ENCODE peak calls at places on chromosomes 16 and 17, in seven cellular contexts. One of them, this sample, is unnamed.

GRCh38 chr16:69520800-69521602 is 44.8 kb upstream of the NFAT5 start:
- DNase-seq in suprapubic skin: no peak
- DNase-seq in spleen: no peak
- DNase-seq in breast epithelium: no peak
- DNase-seq in sigmoid colon: no peak
- DNase-seq in HepG2: peak; percentile 92
- DNase-seq in GM12878: peak; percentile 65
- DNase-seq in this sample: no peak

GRCh38 chr16:86396318-86396882 is 113.9 kb upstream of the FOXF1 start:
- DNase-seq in suprapubic skin: no peak
- DNase-seq in spleen: no peak
- DNase-seq in breast epithelium: no peak
- DNase-seq in sigmoid colon: peak; percentile 91
- DNase-seq in HepG2: no peak
- DNase-seq in GM12878: no peak
- DNase-seq in this sample: no peak

GRCh38 chr16:74501484-74502479 is 80.5 kb upstream of the CLEC18B start:
- DNase-seq in suprapubic skin: no peak
- DNase-seq in spleen: no peak
- DNase-seq in breast epithelium: no peak
- DNase-seq in sigmoid colon: no peak
- DNase-seq in HepG2: no peak
- DNase-seq in GM12878: no peak
- DNase-seq in this sample: no peak

GRCh38 chr17:27596571-27597187 is 34.3 kb upstream of the LGALS9 start:
- DNase-seq in suprapubic skin: no peak
- DNase-seq in spleen: no peak
- DNase-seq in breast epithelium: no peak
- DNase-seq in sigmoid colon: no peak
- DNase-seq in HepG2: no peak
- DNase-seq in GM12878: no peak
- DNase-seq in this sample: no peak

GRCh38 chr17:4220655-4221054 is 43.1 kb downstream of the ANKFY1 start:
- DNase-seq in suprapubic skin: no peak
- DNase-seq in spleen: no peak
- DNase-seq in breast epithelium: no peak
- DNase-seq in sigmoid colon: peak; percentile 93
- DNase-seq in HepG2: no peak
- DNase-seq in GM12878: no peak
- DNase-seq in this sample: no peak

GRCh38 chr17:41505836-41506767 is 690 bp upstream of the KRT13 start:
- DNase-seq in suprapubic skin: no peak
- DNase-seq in spleen: no peak
- DNase-seq in breast epithelium: no peak
- DNase-seq in sigmoid colon: no peak
- DNase-seq in HepG2: no peak
- DNase-seq in GM12878: no peak
- DNase-seq in this sample: no peak

GRCh38 chr17:82020874-82021727 is 1.6 kb downstream of the CENPX start:
- DNase-seq in suprapubic skin: no peak
- DNase-seq in spleen: no peak
- DNase-seq in breast epithelium: peak; percentile 81
- DNase-seq in sigmoid colon: peak; percentile 89
- DNase-seq in HepG2: peak; percentile 86
- DNase-seq in GM12878: no peak
- DNase-seq in this sample: no peak

GRCh38 chr16:58678269-58678668 is 6.3 kb downstream of the SLC38A7 start:
- DNase-seq in suprapubic skin: no peak
- DNase-seq in spleen: no peak
- DNase-seq in breast epithelium: no peak
- DNase-seq in sigmoid colon: peak; percentile 25
- DNase-seq in HepG2: no peak
- DNase-seq in GM12878: no peak
- DNase-seq in this sample: no peak

GRCh38 chr16:47461598-47462266 is 601 bp downstream of the PHKB start:
- DNase-seq in suprapubic skin: no peak
- DNase-seq in spleen: no peak
- DNase-seq in breast epithelium: no peak
- DNase-seq in sigmoid colon: no peak
- DNase-seq in HepG2: peak; percentile 68
- DNase-seq in GM12878: no peak
- DNase-seq in this sample: no peak

GRCh38 chr17:8016632-8017424 is 14.4 kb downstream of the GUCY2D start:
- DNase-seq in suprapubic skin: no peak
- DNase-seq in spleen: peak; percentile 81
- DNase-seq in breast epithelium: no peak
- DNase-seq in sigmoid colon: peak; percentile 68
- DNase-seq in HepG2: no peak
- DNase-seq in GM12878: no peak
- DNase-seq in this sample: peak; percentile 90
- TF ChIP-seq CTCF in suprapubic skin: peak; percentile 31
- TF ChIP-seq CTCF in spleen: peak; percentile 88
- TF ChIP-seq CTCF in breast epithelium: peak; percentile 72
- TF ChIP-seq CTCF in sigmoid colon: peak; percentile 17
- TF ChIP-seq CTCF in HepG2: peak; percentile 74
- TF ChIP-seq CTCF in GM12878: peak; percentile 63
- TF ChIP-seq CTCF in this sample: peak; percentile 50

DNA sequence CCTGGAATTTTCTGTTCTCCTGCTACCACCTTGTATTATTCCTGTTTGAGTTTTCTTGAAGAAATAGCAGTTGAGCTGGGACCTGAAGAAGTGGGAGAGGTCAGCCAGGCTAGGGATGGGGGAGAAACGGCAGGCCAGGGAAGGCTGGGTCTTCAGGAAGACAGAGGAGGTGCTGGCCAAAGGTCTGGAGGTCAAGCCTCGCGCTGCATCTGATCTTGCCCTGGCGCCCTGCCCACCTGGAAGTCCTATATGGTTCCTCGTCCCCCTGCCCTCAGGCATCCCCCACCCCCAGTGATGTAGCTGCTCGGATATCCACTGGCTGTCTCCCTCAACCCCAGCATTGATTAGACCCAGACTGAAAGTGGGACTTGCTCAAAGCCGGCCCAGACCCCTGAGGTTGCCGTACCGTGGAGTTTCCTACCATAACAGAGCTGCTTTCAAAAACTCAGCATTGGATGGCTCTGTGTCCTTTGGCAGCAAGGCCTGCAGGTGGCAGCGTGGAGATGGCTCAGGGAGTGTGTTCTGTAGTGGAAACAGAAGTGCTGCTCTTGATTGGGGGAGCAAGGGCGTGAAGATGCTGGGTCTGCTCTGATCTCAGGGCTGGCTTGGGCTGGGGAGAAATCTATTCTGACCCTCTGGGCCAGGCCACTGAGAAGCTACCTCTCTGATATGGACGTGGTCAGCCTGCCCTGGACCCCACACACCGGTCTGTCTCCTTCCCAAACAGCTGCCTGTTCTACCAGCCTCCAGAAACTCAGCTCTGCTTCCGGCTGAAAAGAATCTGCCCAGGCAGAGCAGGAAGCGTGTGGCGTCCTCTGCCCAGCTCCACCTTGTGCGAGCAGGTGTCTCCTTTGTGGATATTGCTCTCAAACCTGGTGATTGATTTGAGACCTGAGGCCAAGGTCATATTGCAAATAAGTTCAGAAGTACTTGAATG is 107.0 kb upstream of the CACNG5 start:
- DNase-seq in suprapubic skin: no peak
- DNase-seq in spleen: peak; percentile 81
- DNase-seq in breast epithelium: no peak
- DNase-seq in sigmoid colon: peak; percentile 68
- DNase-seq in HepG2: peak; percentile 47
- DNase-seq in GM12878: no peak
- DNase-seq in this sample: no peak
- TF ChIP-seq POLR2AphosphoS5 in suprapubic skin: no peak
- TF ChIP-seq POLR2AphosphoS5 in spleen: no peak
- TF ChIP-seq POLR2AphosphoS5 in breast epithelium: no peak
- TF ChIP-seq POLR2AphosphoS5 in sigmoid colon: no peak
- TF ChIP-seq POLR2AphosphoS5 in HepG2: no peak
- TF ChIP-seq POLR2AphosphoS5 in GM12878: no peak
- TF ChIP-seq POLR2AphosphoS5 in this sample: no peak

GRCh38 chr17:31722251-31723056 is 136.6 kb downstream of the COPRS start:
- DNase-seq in suprapubic skin: no peak
- DNase-seq in spleen: no peak
- DNase-seq in breast epithelium: no peak
- DNase-seq in sigmoid colon: no peak
- DNase-seq in HepG2: no peak
- DNase-seq in GM12878: no peak
- DNase-seq in this sample: no peak
- TF ChIP-seq POLR2A in suprapubic skin: no peak
- TF ChIP-seq POLR2A in spleen: no peak
- TF ChIP-seq POLR2A in breast epithelium: no peak
- TF ChIP-seq POLR2A in sigmoid colon: no peak
- TF ChIP-seq POLR2A in HepG2: no peak
- TF ChIP-seq POLR2A in GM12878: no peak
- TF ChIP-seq POLR2A in this sample: no peak

DNA sequence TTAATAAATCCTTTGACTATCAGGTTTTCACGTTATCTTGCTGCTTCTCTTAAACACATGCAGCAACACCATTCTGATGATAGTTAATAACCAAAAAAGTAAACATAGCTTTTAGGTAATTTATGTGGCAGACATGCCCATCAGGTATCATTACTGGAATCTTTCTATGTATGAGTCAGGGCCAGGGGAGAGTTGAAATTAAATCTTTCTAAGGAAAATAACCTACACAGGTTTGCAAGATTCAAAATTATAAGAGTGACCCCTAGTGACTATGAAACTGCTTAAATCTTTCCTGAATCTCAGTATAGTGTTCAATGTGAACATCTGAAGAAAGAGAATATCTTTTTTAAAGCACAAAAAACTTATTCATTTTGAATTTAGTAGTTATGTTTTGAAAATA is 666.6 kb downstream of the CDH11 start:
- DNase-seq in suprapubic skin: no peak
- DNase-seq in spleen: no peak
- DNase-seq in breast epithelium: no peak
- DNase-seq in sigmoid colon: no peak
- DNase-seq in HepG2: no peak
- DNase-seq in GM12878: no peak
- DNase-seq in this sample: no peak
- TF ChIP-seq CTCF in suprapubic skin: no peak
- TF ChIP-seq CTCF in spleen: no peak
- TF ChIP-seq CTCF in breast epithelium: no peak
- TF ChIP-seq CTCF in sigmoid colon: no peak
- TF ChIP-seq CTCF in HepG2: peak; percentile 9
- TF ChIP-seq CTCF in GM12878: no peak
- TF ChIP-seq CTCF in this sample: no peak

DNA sequence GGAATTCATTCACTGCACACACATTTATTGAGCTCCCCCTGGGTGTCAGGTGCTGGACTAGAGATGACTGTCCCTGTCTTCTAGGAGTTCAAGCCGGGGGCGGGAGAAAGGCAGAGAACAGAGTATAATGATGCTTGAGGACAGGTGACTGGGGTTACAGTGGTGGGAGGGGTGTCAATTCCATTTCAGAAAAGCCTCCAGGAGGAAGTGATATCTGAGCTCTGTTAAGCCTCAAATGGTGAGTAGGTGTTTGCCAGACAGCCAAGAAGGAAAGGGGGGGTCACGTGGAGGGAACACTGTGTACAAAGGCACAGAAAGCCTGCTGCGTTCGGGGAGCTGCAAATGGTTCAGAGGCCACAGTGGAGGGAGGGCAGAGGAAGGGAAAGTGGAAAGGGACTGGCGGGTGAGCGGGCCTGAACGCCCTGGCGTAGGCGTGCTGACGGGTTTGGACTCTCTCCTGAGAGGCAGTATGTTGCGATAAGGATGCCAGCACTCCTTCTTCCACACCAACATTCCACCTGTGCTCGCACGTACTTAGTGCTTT is 9.7 kb upstream of the NXPH3 start:
- DNase-seq in suprapubic skin: no peak
- DNase-seq in spleen: peak; percentile 58
- DNase-seq in breast epithelium: peak; percentile 66
- DNase-seq in sigmoid colon: peak; percentile 98
- DNase-seq in HepG2: no peak
- DNase-seq in GM12878: no peak
- DNase-seq in this sample: no peak
- TF ChIP-seq POLR2AphosphoS5 in suprapubic skin: no peak
- TF ChIP-seq POLR2AphosphoS5 in spleen: no peak
- TF ChIP-seq POLR2AphosphoS5 in breast epithelium: peak; percentile 91
- TF ChIP-seq POLR2AphosphoS5 in sigmoid colon: peak; percentile 95
- TF ChIP-seq POLR2AphosphoS5 in HepG2: no peak
- TF ChIP-seq POLR2AphosphoS5 in GM12878: no peak
- TF ChIP-seq POLR2AphosphoS5 in this sample: peak; percentile 76

GRCh38 chr16:1938910-1939309 is 4.1 kb downstream of the MSRB1 start:
- DNase-seq in suprapubic skin: no peak
- DNase-seq in spleen: no peak
- DNase-seq in breast epithelium: no peak
- DNase-seq in sigmoid colon: no peak
- DNase-seq in HepG2: no peak
- DNase-seq in GM12878: no peak
- DNase-seq in this sample: no peak

GRCh38 chr16:1941924-1942809 is 832 bp downstream of the MSRB1 start:
- DNase-seq in suprapubic skin: peak; percentile 71
- DNase-seq in spleen: peak; percentile 87
- DNase-seq in breast epithelium: no peak
- DNase-seq in sigmoid colon: peak; percentile 75
- DNase-seq in HepG2: no peak
- DNase-seq in GM12878: no peak
- DNase-seq in this sample: no peak

GRCh38 chr16:1938316-1938715 is 4.7 kb downstream of the MSRB1 start:
- DNase-seq in suprapubic skin: no peak
- DNase-seq in spleen: no peak
- DNase-seq in breast epithelium: no peak
- DNase-seq in sigmoid colon: no peak
- DNase-seq in HepG2: no peak
- DNase-seq in GM12878: no peak
- DNase-seq in this sample: no peak

GRCh38 chr16:1941162-1941923 is 1.7 kb downstream of the MSRB1 start:
- DNase-seq in suprapubic skin: no peak
- DNase-seq in spleen: no peak
- DNase-seq in breast epithelium: no peak
- DNase-seq in sigmoid colon: no peak
- DNase-seq in HepG2: peak; percentile 85
- DNase-seq in GM12878: no peak
- DNase-seq in this sample: no peak

DNA sequence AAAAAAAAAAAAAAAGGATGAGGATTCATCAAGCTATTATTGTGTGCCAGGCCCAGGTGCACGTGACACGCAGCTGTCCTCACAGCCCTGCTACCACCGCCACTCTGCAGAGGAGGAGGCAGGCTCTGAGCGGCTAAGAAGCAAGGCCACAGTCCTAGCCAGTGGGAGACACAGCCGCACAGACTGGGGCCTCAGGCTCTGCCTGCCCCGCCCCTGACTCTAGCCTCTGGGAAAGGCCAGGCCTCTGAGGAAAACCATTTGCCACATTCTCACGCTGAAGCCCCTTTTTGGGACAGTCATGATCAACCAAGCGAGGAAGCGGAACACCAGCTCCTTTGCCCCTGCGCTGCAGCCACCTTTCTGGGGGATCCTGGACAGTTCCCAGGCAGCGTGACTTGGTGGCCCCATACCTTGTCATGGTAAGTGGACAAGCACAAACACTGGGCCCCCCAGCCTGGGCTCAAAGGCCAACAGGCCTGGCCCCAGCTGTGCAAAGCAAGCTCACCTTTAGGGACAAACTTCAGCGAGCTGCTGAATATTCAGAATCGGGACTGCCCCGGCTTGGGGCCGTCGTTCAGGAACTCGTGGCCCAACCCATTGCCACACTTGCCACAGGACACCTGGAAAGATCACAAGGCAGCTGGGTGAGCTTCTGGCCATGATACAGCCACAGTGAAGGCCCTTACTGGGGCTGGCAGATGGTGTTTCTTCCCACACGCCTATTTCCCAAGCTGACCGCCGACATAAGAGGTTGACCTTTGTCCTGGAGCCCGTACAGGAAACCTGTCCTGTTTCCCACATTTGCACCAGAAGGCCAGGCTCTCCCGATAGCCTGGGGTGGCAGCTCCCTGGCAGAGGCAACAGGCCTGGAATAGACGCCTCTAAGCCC is 2.5 kb downstream of the MSRB1 start:
- DNase-seq in suprapubic skin: no peak
- DNase-seq in spleen: no peak
- DNase-seq in breast epithelium: no peak
- DNase-seq in sigmoid colon: no peak
- DNase-seq in HepG2: peak; percentile 87
- DNase-seq in GM12878: no peak
- DNase-seq in this sample: no peak
- TF ChIP-seq POLR2A in suprapubic skin: no peak
- TF ChIP-seq POLR2A in spleen: no peak
- TF ChIP-seq POLR2A in breast epithelium: no peak
- TF ChIP-seq POLR2A in sigmoid colon: no peak
- TF ChIP-seq POLR2A in HepG2: peak; percentile 74
- TF ChIP-seq POLR2A in GM12878: no peak
- TF ChIP-seq POLR2A in this sample: no peak